ENCODE peak calls at places on chromosome 2, in eight cellular contexts. One of them, this sample, is unnamed.

GRCh38 chr2:181876614-181877063 is 14.9 kb upstream of the ITPRID2 start:
- DNase-seq in RPMI7951: peak
- DNase-seq in T-helper 9 cell: no peak
- DNase-seq in Daoy: peak
- DNase-seq in neural crest cell: no peak
- DNase-seq in activated T-cell treated with anti-CD3 and anti-CD28 coated beads for 48 hours: no peak
- DNase-seq in NT2/D1: no peak
- DNase-seq in activated T-helper 1 cell treated with anti-CD3 and anti-CD28 coated beads, Interleukin-12 subunit alpha, Interleukin-12 subunit beta, Interleukin-2, Interleukin-4 antibody, amounts not matched to agents 30 ng/mL and 10 ng/mL and 1 ng/mL, durations not matched to agents 14 hours and 24 hours and 36 hours: no peak
- DNase-seq in this sample: no peak

GRCh38 chr2:230614913-230615332 is 97.7 kb upstream of the CAB39 start:
- DNase-seq in RPMI7951: peak
- DNase-seq in NT2/D1: no peak
- DNase-seq in activated T-cell treated with anti-CD3 and anti-CD28 coated beads for 48 hours: peak
- DNase-seq in Daoy: no peak
- DNase-seq in T-helper 9 cell: no peak
- DNase-seq in activated T-helper 1 cell treated with anti-CD3 and anti-CD28 coated beads, Interleukin-12 subunit alpha, Interleukin-12 subunit beta, Interleukin-2, Interleukin-4 antibody, amounts not matched to agents 30 ng/mL and 10 ng/mL and 1 ng/mL, durations not matched to agents 14 hours and 24 hours and 36 hours: peak
- DNase-seq in neural crest cell: no peak
- DNase-seq in this sample: no peak

GRCh38 chr2:100422320-100422719 is 4.9 kb upstream of the CHST10 start:
- DNase-seq in RPMI7951: peak
- DNase-seq in activated T-cell treated with anti-CD3 and anti-CD28 coated beads for 48 hours: no peak
- DNase-seq in Daoy: peak
- DNase-seq in neural crest cell: peak
- DNase-seq in activated T-helper 1 cell treated with anti-CD3 and anti-CD28 coated beads, Interleukin-12 subunit alpha, Interleukin-12 subunit beta, Interleukin-2, Interleukin-4 antibody, amounts not matched to agents 30 ng/mL and 10 ng/mL and 1 ng/mL, durations not matched to agents 14 hours and 24 hours and 36 hours: no peak
- DNase-seq in NT2/D1: peak
- DNase-seq in T-helper 9 cell: no peak
- DNase-seq in this sample: no peak

GRCh38 chr2:223613017-223613950 is 11.1 kb upstream of the SCG2 start:
- DNase-seq in NT2/D1: peak
- DNase-seq in activated T-cell treated with anti-CD3 and anti-CD28 coated beads for 48 hours: no peak
- DNase-seq in neural crest cell: peak
- DNase-seq in T-helper 9 cell: no peak
- DNase-seq in RPMI7951: peak
- DNase-seq in activated T-helper 1 cell treated with anti-CD3 and anti-CD28 coated beads, Interleukin-12 subunit alpha, Interleukin-12 subunit beta, Interleukin-2, Interleukin-4 antibody, amounts not matched to agents 30 ng/mL and 10 ng/mL and 1 ng/mL, durations not matched to agents 14 hours and 24 hours and 36 hours: no peak
- DNase-seq in Daoy: peak
- DNase-seq in this sample: peak

GRCh38 chr2:24856791-24857211 is 63.2 kb downstream of the ADCY3 start:
- DNase-seq in Daoy: no peak
- DNase-seq in NT2/D1: no peak
- DNase-seq in T-helper 9 cell: no peak
- DNase-seq in activated T-cell treated with anti-CD3 and anti-CD28 coated beads for 48 hours: no peak
- DNase-seq in neural crest cell: no peak
- DNase-seq in RPMI7951: no peak
- DNase-seq in activated T-helper 1 cell treated with anti-CD3 and anti-CD28 coated beads, Interleukin-12 subunit alpha, Interleukin-12 subunit beta, Interleukin-2, Interleukin-4 antibody, amounts not matched to agents 30 ng/mL and 10 ng/mL and 1 ng/mL, durations not matched to agents 14 hours and 24 hours and 36 hours: no peak
- DNase-seq in this sample: no peak

GRCh38 chr2:96993367-96993766 is 7.0 kb upstream of the FAM178B start:
- DNase-seq in activated T-helper 1 cell treated with anti-CD3 and anti-CD28 coated beads, Interleukin-12 subunit alpha, Interleukin-12 subunit beta, Interleukin-2, Interleukin-4 antibody, amounts not matched to agents 30 ng/mL and 10 ng/mL and 1 ng/mL, durations not matched to agents 14 hours and 24 hours and 36 hours: no peak
- DNase-seq in activated T-cell treated with anti-CD3 and anti-CD28 coated beads for 48 hours: no peak
- DNase-seq in T-helper 9 cell: no peak
- DNase-seq in Daoy: no peak
- DNase-seq in neural crest cell: no peak
- DNase-seq in RPMI7951: no peak
- DNase-seq in NT2/D1: no peak
- DNase-seq in this sample: no peak

GRCh38 chr2:233480490-233481202 is 85.9 kb downstream of the USP40 start:
- DNase-seq in T-helper 9 cell: no peak
- DNase-seq in Daoy: peak
- DNase-seq in activated T-cell treated with anti-CD3 and anti-CD28 coated beads for 48 hours: no peak
- DNase-seq in NT2/D1: no peak
- DNase-seq in RPMI7951: peak
- DNase-seq in neural crest cell: no peak
- DNase-seq in activated T-helper 1 cell treated with anti-CD3 and anti-CD28 coated beads, Interleukin-12 subunit alpha, Interleukin-12 subunit beta, Interleukin-2, Interleukin-4 antibody, amounts not matched to agents 30 ng/mL and 10 ng/mL and 1 ng/mL, durations not matched to agents 14 hours and 24 hours and 36 hours: no peak
- DNase-seq in this sample: no peak

GRCh38 chr2:217065695-217066405 is 206.0 kb upstream of the TNP1 start:
- DNase-seq in neural crest cell: no peak
- DNase-seq in Daoy: peak
- DNase-seq in RPMI7951: peak
- DNase-seq in activated T-cell treated with anti-CD3 and anti-CD28 coated beads for 48 hours: no peak
- DNase-seq in NT2/D1: no peak
- DNase-seq in activated T-helper 1 cell treated with anti-CD3 and anti-CD28 coated beads, Interleukin-12 subunit alpha, Interleukin-12 subunit beta, Interleukin-2, Interleukin-4 antibody, amounts not matched to agents 30 ng/mL and 10 ng/mL and 1 ng/mL, durations not matched to agents 14 hours and 24 hours and 36 hours: no peak
- DNase-seq in T-helper 9 cell: no peak
- DNase-seq in this sample: no peak

GRCh38 chr2:44470151-44470550 is 108.4 kb downstream of the CAMKMT start:
- DNase-seq in Daoy: no peak
- DNase-seq in NT2/D1: peak
- DNase-seq in RPMI7951: no peak
- DNase-seq in activated T-cell treated with anti-CD3 and anti-CD28 coated beads for 48 hours: no peak
- DNase-seq in activated T-helper 1 cell treated with anti-CD3 and anti-CD28 coated beads, Interleukin-12 subunit alpha, Interleukin-12 subunit beta, Interleukin-2, Interleukin-4 antibody, amounts not matched to agents 30 ng/mL and 10 ng/mL and 1 ng/mL, durations not matched to agents 14 hours and 24 hours and 36 hours: no peak
- DNase-seq in T-helper 9 cell: no peak
- DNase-seq in neural crest cell: no peak
- DNase-seq in this sample: no peak

GRCh38 chr2:230219419-230220331 is at the start of gene SP110:
- DNase-seq in activated T-helper 1 cell treated with anti-CD3 and anti-CD28 coated beads, Interleukin-12 subunit alpha, Interleukin-12 subunit beta, Interleukin-2, Interleukin-4 antibody, amounts not matched to agents 30 ng/mL and 10 ng/mL and 1 ng/mL, durations not matched to agents 14 hours and 24 hours and 36 hours: peak
- DNase-seq in NT2/D1: peak
- DNase-seq in activated T-cell treated with anti-CD3 and anti-CD28 coated beads for 48 hours: peak
- DNase-seq in T-helper 9 cell: peak
- DNase-seq in RPMI7951: peak
- DNase-seq in Daoy: peak
- DNase-seq in neural crest cell: peak
- DNase-seq in this sample: peak

GRCh38 chr2:24352664-24353063 is 7.7 kb downstream of the ITSN2 start:
- DNase-seq in RPMI7951: no peak
- DNase-seq in T-helper 9 cell: no peak
- DNase-seq in Daoy: no peak
- DNase-seq in neural crest cell: no peak
- DNase-seq in NT2/D1: no peak
- DNase-seq in activated T-cell treated with anti-CD3 and anti-CD28 coated beads for 48 hours: no peak
- DNase-seq in activated T-helper 1 cell treated with anti-CD3 and anti-CD28 coated beads, Interleukin-12 subunit alpha, Interleukin-12 subunit beta, Interleukin-2, Interleukin-4 antibody, amounts not matched to agents 30 ng/mL and 10 ng/mL and 1 ng/mL, durations not matched to agents 14 hours and 24 hours and 36 hours: no peak
- DNase-seq in this sample: no peak

This sample was measured in ecto neural progenitor cell.